ENCODE peak calls at places on chromosomes 6 and 20, in nine cellular contexts. L is tibial artery; B is tibial nerve; V is uterus; Y is CD4-positive, alpha-beta T cell; S is CD8-positive, alpha-beta T cell; C is MM.1S; X is RWPE1; N is dorsolateral prefrontal cortex. D is an unnamed sample.

GRCh38 chr6:7881765-7882500 is 28.7 kb downstream of the TXNDC5 start:
- DNase-seq in S (no peak), Y (no peak), B (no peak), N (no peak), L (no peak), V (no peak), C (no peak), X (peak), D (no peak)

GRCh38 chr6:89966250-89966588 is 72.0 kb downstream of the GJA10 start:
- DNase-seq in Y (no peak), C (no peak), S (no peak), X (no peak), B (no peak), N (no peak), L (no peak), V (no peak), D (no peak)

GRCh38 chr6:166318649-166319600 is 10.7 kb upstream of the PRR18 start:
- DNase-seq in X (no peak), V (no peak), C (no peak), B (no peak), Y (no peak), L (no peak), S (no peak), N (no peak), D (no peak)

GRCh38 chr6:114343782-114344144 is 940 bp upstream of the HS3ST5 start:
- DNase-seq in N (no peak), L (no peak), S (no peak), B (no peak), X (no peak), C (no peak), V (no peak), Y (no peak), D (no peak)

GRCh38 chr6:153312633-153313032 is 181.6 kb upstream of the RGS17 start:
- DNase-seq in Y (no peak), C (peak), S (peak), X (peak), V (no peak), B (no peak), L (no peak), N (peak), D (no peak)

GRCh38 chr6:52176550-52176949 is 9.6 kb upstream of the IL17A start:
- DNase-seq in S (no peak), C (peak), N (no peak), X (no peak), L (no peak), Y (no peak), V (no peak), B (no peak), D (no peak)

GRCh38 chr6:149938571-149939462 is 3.0 kb upstream of the ULBP2 start:
- DNase-seq in L (no peak), N (no peak), C (peak), V (no peak), Y (no peak), S (no peak), X (no peak), B (no peak), D (peak)

GRCh38 chr6:127933137-127933536 is 32.3 kb upstream of the THEMIS start:
- DNase-seq in X (no peak), L (no peak), V (no peak), Y (no peak), B (no peak), S (no peak), C (no peak), N (no peak), D (no peak)

GRCh38 chr6:6837541-6838080 is 249.1 kb downstream of the LY86 start:
- DNase-seq in N (no peak), V (no peak), S (no peak), B (no peak), L (no peak), C (no peak), Y (no peak), X (no peak), D (no peak)

GRCh38 chr6:117840541-117840983 is 66.5 kb upstream of the SLC35F1 start:
- DNase-seq in V (no peak), C (peak), S (no peak), X (peak), N (no peak), L (no peak), B (no peak), Y (no peak), D (no peak)

GRCh38 chr6:140572867-140573266 is 1198.4 kb upstream of the CITED2 start:
- DNase-seq in L (no peak), X (no peak), Y (no peak), S (no peak), C (no peak), B (no peak), N (no peak), V (no peak), D (no peak)

DNA sequence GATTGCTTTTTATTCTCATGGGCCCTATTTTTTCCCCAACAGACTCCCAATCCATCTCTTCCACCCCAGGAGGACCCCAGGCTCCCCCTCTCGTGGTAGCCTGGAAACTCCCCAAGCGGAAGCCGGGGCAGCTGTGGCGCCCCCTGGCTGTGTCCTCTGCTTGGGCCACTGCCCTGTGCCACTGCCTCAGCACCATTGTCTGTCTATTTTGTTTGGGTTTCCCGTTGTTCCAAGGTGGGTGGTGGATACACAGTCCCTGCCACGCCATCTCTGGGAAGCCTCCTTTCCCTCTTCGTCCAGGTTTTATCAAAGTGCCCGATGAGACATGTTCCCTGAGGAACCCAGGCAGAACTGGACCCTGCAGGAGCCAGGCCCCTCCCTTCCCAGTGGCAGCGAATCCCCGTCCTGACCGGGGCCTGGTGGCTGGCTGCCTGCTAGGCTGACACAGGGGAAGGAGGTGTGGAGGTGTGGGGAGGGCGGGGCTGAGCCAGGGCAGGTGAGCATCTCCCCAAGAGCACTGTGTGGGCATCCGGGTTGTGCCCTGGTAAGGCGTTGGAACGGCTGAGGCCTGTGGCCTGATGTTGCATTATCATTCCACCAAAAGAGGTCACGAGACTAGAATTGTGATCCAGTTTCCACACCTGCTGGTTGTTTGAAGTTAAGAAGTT is 228.2 kb downstream of the CDH4 start:
- DNase-seq in S (no peak), Y (no peak), B (no peak), C (no peak), X (no peak), N (no peak), L (no peak), V (no peak), D (no peak)
- TF ChIP-seq CTCF in S (no peak), Y (no peak), B (no peak), C (no peak), X (no peak), N (no peak), L (no peak), V (no peak), D (no peak)

GRCh38 chr6:44661631-44662030 is 274.1 kb downstream of the CDC5L start:
- DNase-seq in X (no peak), S (no peak), N (no peak), L (no peak), B (no peak), C (no peak), Y (no peak), V (no peak), D (no peak)
- H3K27ac ChIP-seq in X (no peak), S (no peak), N (no peak), L (no peak), B (no peak), C (no peak), Y (no peak), V (no peak), D (no peak)

GRCh38 chr20:4008877-4009276 is 6.5 kb downstream of the RNF24 start:
- DNase-seq in C (no peak), N (no peak), L (no peak), B (no peak), X (no peak), V (no peak), S (no peak), Y (no peak), D (no peak)
- TF ChIP-seq CTCF in C (peak), N (no peak), L (no peak), B (no peak), X (no peak), V (no peak), S (no peak), Y (no peak), D (no peak)

GRCh38 chr20:63183422-63184146 is 32.3 kb downstream of the YTHDF1 start:
- DNase-seq in Y (peak), C (peak), X (peak), L (no peak), N (no peak), S (peak), B (peak), V (no peak), D (no peak)
- H3K27ac ChIP-seq in Y (no peak), C (no peak), X (no peak), L (no peak), N (no peak), S (no peak), B (no peak), V (no peak), D (no peak)

DNA sequence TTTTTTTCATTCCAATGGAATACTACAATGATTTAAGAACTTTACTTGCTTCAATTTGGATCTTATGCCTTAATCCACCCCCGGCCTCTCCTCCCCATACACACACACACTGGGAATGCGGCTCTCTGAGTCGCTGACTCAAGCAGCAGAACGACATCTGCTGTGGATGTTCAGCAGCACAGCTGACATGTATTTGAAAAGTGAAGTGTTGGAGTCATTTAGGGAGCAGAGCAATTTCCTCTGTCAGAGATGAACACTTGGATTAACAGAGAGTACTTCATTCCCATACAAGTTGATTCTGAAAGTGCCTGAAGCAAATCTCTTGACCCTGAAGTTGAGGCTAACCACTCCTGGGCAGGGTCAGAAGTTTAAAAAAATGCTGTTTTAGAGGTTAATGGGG is 27.9 kb upstream of the LAMA4 start:
- DNase-seq in V (peak), C (no peak), X (peak), N (peak), S (no peak), Y (no peak), B (peak), L (peak), D (no peak)
- TF ChIP-seq CTCF in V (no peak), C (no peak), X (no peak), N (peak), S (no peak), Y (no peak), B (peak), L (peak), D (peak)

GRCh38 chr6:24935753-24936152 is at the start of gene RIPOR2:
- DNase-seq in C (no peak), B (no peak), V (no peak), S (peak), X (no peak), N (no peak), L (no peak), Y (peak), D (no peak)

GRCh38 chr6:24932832-24933231 is 2.9 kb downstream of the RIPOR2 start:
- DNase-seq in N (no peak), V (no peak), Y (no peak), S (no peak), C (no peak), B (no peak), L (no peak), X (no peak), D (no peak)

GRCh38 chr6:24933266-24933665 is 2.5 kb downstream of the RIPOR2 start:
- DNase-seq in S (no peak), X (no peak), B (no peak), V (no peak), Y (no peak), L (no peak), N (no peak), C (no peak), D (no peak)

GRCh38 chr6:24935323-24935722 is 437 bp downstream of the RIPOR2 start:
- DNase-seq in X (no peak), B (no peak), V (no peak), Y (no peak), S (no peak), L (no peak), N (no peak), C (no peak), D (no peak)

DNA sequence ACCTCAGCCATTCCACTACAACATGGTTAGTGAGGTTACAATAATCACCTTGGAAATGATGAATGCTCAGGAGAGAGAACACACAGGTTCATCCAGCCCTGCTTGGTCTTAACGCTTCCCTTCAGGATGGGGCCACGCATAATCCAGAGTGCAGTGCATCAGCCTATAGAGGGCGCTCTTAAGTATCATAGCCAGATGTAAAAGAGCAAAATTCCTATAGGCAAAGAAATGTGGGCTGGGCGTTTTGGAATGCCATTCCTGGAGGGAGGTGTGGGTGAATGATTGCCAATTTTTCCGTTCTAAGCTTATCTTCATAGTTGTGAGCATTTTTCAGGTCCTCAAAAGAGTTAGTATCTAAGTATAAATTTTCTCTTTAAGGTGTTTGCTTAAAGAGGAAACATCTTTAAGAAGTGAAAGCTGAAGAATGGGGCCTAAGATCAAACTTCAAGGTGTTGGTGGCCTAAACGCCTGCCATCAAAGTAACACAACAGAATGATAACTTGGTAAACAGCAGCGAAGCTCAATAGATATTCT is 1.8 kb downstream of the RIPOR2 start:
- DNase-seq in C (no peak), V (no peak), B (no peak), L (no peak), S (peak), Y (no peak), X (peak), N (no peak), D (no peak)
- H3K27ac ChIP-seq in C (no peak), V (no peak), B (no peak), L (no peak), S (peak), Y (peak), X (no peak), N (no peak), D (no peak)